ENCODE peak calls at places on chromosomes 3 and 15, in six cellular contexts. G is HepG2, Z is stomach, V is GM12891, L is endothelial cell of umbilical vein, N is HCT116. B is an unnamed sample.

GRCh38 chr15:62986948-62987347 is 55.6 kb upstream of the TPM1 start:
- DNase-seq in G (peak), Z (no peak), N (no peak), L (no peak), V (no peak), B (no peak)

GRCh38 chr3:56042326-56042951 is 425.8 kb downstream of the ERC2 start:
- DNase-seq in G (peak), N (no peak), L (peak), Z (no peak), V (no peak), B (no peak)

GRCh38 chr3:99895706-99896441 is 78.2 kb downstream of the CMSS1 start:
- DNase-seq in Z (no peak), G (peak), L (peak), N (peak), V (no peak), B (no peak)

GRCh38 chr15:60135961-60136360 is 131.8 kb downstream of the FOXB1 start:
- DNase-seq in N (no peak), L (no peak), V (no peak), G (no peak), Z (no peak), B (no peak)

GRCh38 chr3:94862703-94863102 is 799.8 kb downstream of the NSUN3 start:
- DNase-seq in N (no peak), G (peak), V (no peak), L (no peak), Z (no peak), B (no peak)

GRCh38 chr3:148246286-148246685 is 451.4 kb upstream of the AGTR1 start:
- DNase-seq in Z (no peak), L (no peak), N (no peak), V (no peak), G (no peak), B (no peak)

GRCh38 chr15:48332642-48333034 is 1.4 kb downstream of the DUT start:
- DNase-seq in Z (no peak), V (no peak), L (no peak), G (no peak), N (no peak), B (no peak)

GRCh38 chr15:37138586-37138985 is 38.2 kb upstream of the MEIS2 start:
- DNase-seq in V (no peak), G (no peak), Z (no peak), L (no peak), N (no peak), B (no peak)

GRCh38 chr15:66581972-66582537 is 16.3 kb upstream of the LCTL start:
- DNase-seq in N (no peak), Z (no peak), L (peak), G (peak), V (no peak), B (no peak)

GRCh38 chr3:22360977-22361376 is 610.0 kb upstream of the ZNF385D start:
- DNase-seq in G (no peak), V (no peak), Z (no peak), L (no peak), N (no peak), B (no peak)

GRCh38 chr3:158103131-158103955 is 2.9 kb downstream of the SHOX2 start:
- DNase-seq in L (no peak), N (no peak), V (no peak), G (peak), Z (peak), B (no peak)

GRCh38 chr3:82390868-82391267 is 629.4 kb upstream of the GBE1 start:
- DNase-seq in N (no peak), G (no peak), L (no peak), Z (no peak), V (no peak), B (no peak)

GRCh38 chr15:56835598-56836275 is 82.7 kb upstream of the TCF12 start:
- DNase-seq in V (no peak), Z (no peak), L (no peak), G (no peak), N (no peak), B (no peak)

GRCh38 chr3:53211704-53212702 is 43.8 kb downstream of the TKT start:
- DNase-seq in V (no peak), L (no peak), N (no peak), Z (no peak), G (no peak), B (no peak)

GRCh38 chr15:38414351-38414750 is 39.6 kb upstream of the FAM98B start:
- DNase-seq in N (peak), L (peak), Z (peak), V (no peak), G (peak), B (no peak)

GRCh38 chr15:63896336-63897115 is 62.8 kb upstream of the HERC1 start:
- DNase-seq in N (no peak), L (peak), Z (no peak), G (peak), V (peak), B (no peak)

GRCh38 chr15:99435138-99435695 is 130.6 kb upstream of the MEF2A start:
- DNase-seq in N (no peak), V (no peak), Z (peak), G (no peak), L (no peak), B (peak)

GRCh38 chr3:158683216-158683975 is 10.9 kb upstream of the LXN start:
- DNase-seq in N (no peak), Z (no peak), L (no peak), G (no peak), V (no peak), B (no peak)

GRCh38 chr3:161224786-161225185 is 3.7 kb downstream of the NMD3 start:
- DNase-seq in G (no peak), L (no peak), N (no peak), Z (peak), V (no peak), B (no peak)
- TF ChIP-seq POLR2AphosphoS5 in G (no peak), L (no peak), N (no peak), Z (peak), V (no peak), B (no peak)

GRCh38 chr3:170745211-170745718 is 124.7 kb downstream of the RPL22L1 start:
- DNase-seq in V (no peak), Z (no peak), G (no peak), L (peak), N (no peak), B (no peak)
- TF ChIP-seq POLR2AphosphoS5 in V (no peak), Z (no peak), G (no peak), L (peak), N (no peak), B (no peak)

GRCh38 chr15:92943581-92943980 is 43.5 kb downstream of the CHD2 start:
- DNase-seq in G (no peak), L (no peak), N (no peak), V (no peak), Z (no peak), B (no peak)

GRCh38 chr15:92947071-92947730 is 47.1 kb downstream of the CHD2 start:
- DNase-seq in Z (no peak), N (no peak), G (no peak), L (no peak), V (no peak), B (no peak)

GRCh38 chr15:92941668-92942067 is 41.5 kb downstream of the CHD2 start:
- DNase-seq in L (no peak), N (no peak), Z (no peak), V (no peak), G (no peak), B (no peak)

GRCh38 chr15:92942706-92943105 is 42.6 kb downstream of the CHD2 start:
- DNase-seq in N (no peak), Z (no peak), V (no peak), L (no peak), G (no peak), B (no peak)

DNA sequence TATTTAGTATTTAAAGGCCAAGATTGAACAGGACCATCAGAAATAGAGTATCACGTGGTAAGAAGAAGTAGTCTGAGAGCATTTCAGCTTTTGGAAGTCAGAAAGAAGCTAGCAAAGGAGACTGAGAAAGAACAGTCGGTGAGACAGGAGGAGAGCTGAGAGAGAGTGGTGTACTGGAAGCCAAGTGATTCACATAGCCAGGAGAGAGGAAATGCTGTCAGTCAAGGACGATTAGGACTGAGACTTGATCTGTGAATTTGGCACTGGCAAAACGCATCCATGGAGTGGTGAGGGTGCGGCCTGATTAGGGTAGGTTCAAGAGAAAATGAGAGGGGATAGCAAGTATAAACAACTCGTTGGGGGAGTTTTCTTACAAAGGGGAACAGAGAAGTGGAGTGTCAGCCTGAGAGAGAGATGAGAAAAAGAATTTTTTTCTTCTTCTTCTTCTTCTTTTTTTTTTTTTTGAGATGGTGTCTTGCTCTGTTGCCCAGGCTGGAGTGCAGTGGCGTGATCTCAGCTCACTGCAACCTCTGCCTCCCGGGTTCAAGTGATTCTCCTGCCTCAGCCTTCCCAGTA is 44.9 kb downstream of the CHD2 start:
- DNase-seq in Z (no peak), V (no peak), L (no peak), G (no peak), N (no peak), B (no peak)
- TF ChIP-seq POLR2AphosphoS5 in Z (no peak), V (no peak), L (no peak), G (no peak), N (peak), B (no peak)

GRCh38 chr15:20367093-20367492 is 174.5 kb downstream of the GOLGA6L6 start:
- DNase-seq in G (no peak), Z (no peak), N (no peak), V (no peak), L (no peak), B (no peak)
- TF ChIP-seq POLR2AphosphoS5 in G (no peak), Z (no peak), N (no peak), V (no peak), L (no peak), B (no peak)

GRCh38 chr3:129022995-129023332 is 21.9 kb downstream of the EFCC1 start:
- DNase-seq in G (no peak), V (no peak), N (no peak), Z (no peak), L (no peak), B (no peak)
- TF ChIP-seq POLR2AphosphoS5 in G (no peak), V (no peak), N (no peak), Z (no peak), L (no peak), B (no peak)

GRCh38 chr3:159978918-159979703 is 9.5 kb upstream of the IL12A start:
- DNase-seq in G (no peak), L (no peak), Z (no peak), V (no peak), N (no peak), B (no peak)

GRCh38 chr3:159982442-159982841 is 6.2 kb upstream of the IL12A start:
- DNase-seq in L (no peak), V (no peak), Z (no peak), G (no peak), N (no peak), B (no peak)

GRCh38 chr3:159977295-159977694 is 11.3 kb upstream of the IL12A start:
- DNase-seq in N (no peak), Z (no peak), V (no peak), G (peak), L (no peak), B (no peak)

DNA sequence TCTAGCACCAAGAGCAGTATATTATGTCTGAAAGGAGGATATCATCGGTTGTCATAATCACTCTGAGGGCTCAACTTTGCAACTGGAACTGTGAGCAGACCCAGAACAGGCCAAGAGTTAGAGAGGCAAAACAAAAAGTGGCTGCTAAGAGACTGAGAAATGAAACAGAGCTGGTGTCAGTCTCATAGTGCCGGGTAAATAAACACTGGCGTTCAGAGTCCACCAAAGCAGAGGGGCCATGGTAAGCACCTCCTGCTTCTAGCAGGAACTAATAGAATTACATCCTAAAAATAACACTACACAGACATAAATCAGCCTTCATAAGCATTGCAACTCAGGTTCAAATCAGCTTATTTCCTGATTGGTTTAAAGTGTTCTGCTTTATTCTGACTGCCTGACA is 10.3 kb upstream of the IL12A start:
- DNase-seq in V (no peak), Z (no peak), G (peak), L (no peak), N (no peak), B (no peak)
- TF ChIP-seq POLR2AphosphoS5 in V (no peak), Z (no peak), G (no peak), L (no peak), N (no peak), B (no peak)

DNA sequence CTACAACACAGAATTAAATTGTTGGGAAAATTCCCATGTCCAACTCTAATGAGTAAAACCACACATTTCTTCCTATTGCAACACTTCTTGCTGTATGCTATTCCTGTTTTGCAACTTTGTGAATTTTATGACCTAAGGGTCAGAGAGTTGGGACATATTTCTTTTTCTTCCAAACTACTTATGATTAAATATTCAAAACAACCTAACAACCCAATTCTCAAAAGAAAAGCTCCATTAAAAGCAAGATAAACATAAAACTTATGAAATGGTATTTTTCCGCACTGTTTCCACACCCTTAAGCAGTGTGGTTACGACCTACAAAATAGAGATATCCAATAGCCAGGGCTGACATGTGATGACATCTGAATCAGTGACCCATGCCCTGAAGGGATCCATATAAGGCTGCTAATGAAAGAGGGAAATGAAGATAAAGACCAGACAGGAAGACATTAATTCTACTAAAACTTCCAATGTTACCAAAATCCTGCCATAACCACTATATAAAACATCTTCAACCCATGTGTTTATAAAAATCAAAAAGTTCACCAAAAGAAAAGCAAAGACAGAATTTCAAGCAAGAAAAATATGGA is 45.6 kb downstream of the DMXL2 start:
- DNase-seq in Z (no peak), N (no peak), G (no peak), V (no peak), L (no peak), B (no peak)
- TF ChIP-seq POLR2AphosphoS5 in Z (peak), N (no peak), G (no peak), V (no peak), L (no peak), B (no peak)

B was measured in breast epithelium.